ENCODE peak calls at places on chromosome 13, in five cellular contexts. One of them, this sample, is unnamed.

GRCh38 chr13:21043898-21044297 is 17.5 kb downstream of the LATS2 start:
- DNase-seq in fibroblast of lung: peak; percentile 92
- DNase-seq in uterus: no peak
- DNase-seq in kidney epithelial cell: no peak
- DNase-seq in WERI-Rb-1: no peak
- DNase-seq in this sample: no peak

GRCh38 chr13:27079421-27079958 is 92.1 kb downstream of the USP12 start:
- DNase-seq in fibroblast of lung: peak; percentile 39
- DNase-seq in uterus: no peak
- DNase-seq in kidney epithelial cell: peak; percentile 81
- DNase-seq in WERI-Rb-1: no peak
- DNase-seq in this sample: peak; percentile 67

GRCh38 chr13:59842507-59842906 is 321.2 kb downstream of the DIAPH3 start:
- DNase-seq in fibroblast of lung: no peak
- DNase-seq in uterus: no peak
- DNase-seq in kidney epithelial cell: no peak
- DNase-seq in WERI-Rb-1: no peak
- DNase-seq in this sample: no peak

GRCh38 chr13:102978168-102978567 is 88.0 kb downstream of the SLC10A2 start:
- DNase-seq in fibroblast of lung: peak; percentile 6
- DNase-seq in uterus: no peak
- DNase-seq in kidney epithelial cell: no peak
- DNase-seq in WERI-Rb-1: no peak
- DNase-seq in this sample: no peak

GRCh38 chr13:58300224-58300623 is 668.7 kb downstream of the PCDH17 start:
- DNase-seq in fibroblast of lung: peak; percentile 6
- DNase-seq in uterus: no peak
- DNase-seq in kidney epithelial cell: no peak
- DNase-seq in WERI-Rb-1: no peak
- DNase-seq in this sample: no peak

GRCh38 chr13:51271528-51272070 is 49.4 kb downstream of the FAM124A start:
- DNase-seq in fibroblast of lung: peak; percentile 20
- DNase-seq in uterus: no peak
- DNase-seq in kidney epithelial cell: no peak
- DNase-seq in WERI-Rb-1: no peak
- DNase-seq in this sample: no peak

GRCh38 chr13:77516342-77516789 is 19.1 kb upstream of the SCEL start:
- DNase-seq in fibroblast of lung: peak; percentile 54
- DNase-seq in uterus: no peak
- DNase-seq in kidney epithelial cell: peak; percentile 95
- DNase-seq in WERI-Rb-1: no peak
- DNase-seq in this sample: no peak

GRCh38 chr13:20410726-20411125 is 114.9 kb downstream of the CRYL1 start:
- DNase-seq in fibroblast of lung: no peak
- DNase-seq in uterus: no peak
- DNase-seq in kidney epithelial cell: no peak
- DNase-seq in WERI-Rb-1: no peak
- DNase-seq in this sample: no peak

GRCh38 chr13:28031220-28031903 is 42.9 kb upstream of the URAD start:
- DNase-seq in fibroblast of lung: no peak
- DNase-seq in uterus: no peak
- DNase-seq in kidney epithelial cell: no peak
- DNase-seq in WERI-Rb-1: no peak
- DNase-seq in this sample: no peak

GRCh38 chr13:31240921-31241320 is 41.1 kb downstream of the B3GLCT start:
- DNase-seq in fibroblast of lung: peak; percentile 67
- DNase-seq in uterus: no peak
- DNase-seq in kidney epithelial cell: no peak
- DNase-seq in WERI-Rb-1: no peak
- DNase-seq in this sample: no peak

GRCh38 chr13:79883216-79883615 is 402.3 kb downstream of the NDFIP2 start:
- DNase-seq in fibroblast of lung: no peak
- DNase-seq in uterus: no peak
- DNase-seq in kidney epithelial cell: no peak
- DNase-seq in WERI-Rb-1: no peak
- DNase-seq in this sample: no peak
- H3K4me3 ChIP-seq in fibroblast of lung: no peak overlapping the region
- H3K4me3 ChIP-seq in uterus: no peak overlapping the region
- H3K4me3 ChIP-seq in kidney epithelial cell: no peak overlapping the region
- H3K4me3 ChIP-seq in WERI-Rb-1: no peak overlapping the region
- H3K4me3 ChIP-seq in this sample: no peak overlapping the region

GRCh38 chr13:96858133-96858826 is 136.0 kb downstream of the OXGR1 start:
- DNase-seq in fibroblast of lung: no peak
- DNase-seq in uterus: no peak
- DNase-seq in kidney epithelial cell: no peak
- DNase-seq in WERI-Rb-1: no peak
- DNase-seq in this sample: no peak
- H3K4me3 ChIP-seq in fibroblast of lung: no peak overlapping the region
- H3K4me3 ChIP-seq in uterus: no peak overlapping the region
- H3K4me3 ChIP-seq in kidney epithelial cell: no peak overlapping the region
- H3K4me3 ChIP-seq in WERI-Rb-1: no peak overlapping the region
- H3K4me3 ChIP-seq in this sample: no peak overlapping the region

DNA sequence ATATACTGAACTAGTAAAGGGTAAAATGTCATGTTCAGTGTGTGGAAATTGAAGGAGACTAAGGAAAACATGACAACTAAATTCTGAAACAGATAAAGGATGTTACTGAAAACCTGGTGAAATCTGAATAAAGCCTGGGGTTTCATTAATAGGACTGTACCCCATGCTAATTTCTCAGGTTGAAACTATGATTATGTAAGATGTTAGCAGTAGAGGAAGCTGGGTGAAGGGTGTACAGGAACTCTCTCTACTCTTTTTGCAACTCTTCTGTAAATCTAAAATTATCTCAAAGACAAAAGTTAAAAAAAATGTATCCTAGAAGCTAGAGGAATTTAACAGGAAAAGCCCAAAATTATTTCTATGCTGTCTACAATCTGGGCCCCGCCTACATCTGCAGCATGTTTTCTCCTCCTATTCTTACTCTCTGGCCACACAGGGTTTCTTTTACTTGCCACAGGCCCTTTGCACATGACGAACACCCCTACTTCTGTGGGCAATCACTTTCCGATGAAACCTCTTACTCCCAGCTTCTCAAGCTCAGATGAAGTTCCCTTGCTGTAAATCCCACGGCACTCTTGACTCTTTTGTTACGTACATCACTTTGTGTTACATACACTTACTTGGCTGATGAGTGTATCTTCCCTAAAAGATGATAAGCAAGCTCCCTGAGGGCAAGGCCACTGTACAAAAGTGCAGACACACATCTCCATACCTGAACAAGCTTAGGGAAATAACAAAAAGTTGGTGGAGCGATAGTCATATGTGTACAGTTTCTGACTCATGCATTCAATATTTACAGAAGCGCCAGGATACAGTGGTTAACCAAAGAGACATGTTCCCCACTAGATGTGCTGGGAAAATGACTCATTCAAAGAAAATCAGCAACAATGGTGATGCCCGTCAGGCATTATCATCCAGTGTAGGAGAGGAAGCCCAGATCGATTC is 32.6 kb downstream of the RUBCNL start:
- DNase-seq in fibroblast of lung: peak; percentile 91
- DNase-seq in uterus: no peak
- DNase-seq in kidney epithelial cell: peak; percentile 94
- DNase-seq in WERI-Rb-1: no peak
- DNase-seq in this sample: peak; percentile 56
- H3K4me3 ChIP-seq in fibroblast of lung: no peak overlapping the region
- H3K4me3 ChIP-seq in uterus: no peak overlapping the region
- H3K4me3 ChIP-seq in kidney epithelial cell: no peak overlapping the region
- H3K4me3 ChIP-seq in WERI-Rb-1: no peak overlapping the region
- H3K4me3 ChIP-seq in this sample: no peak overlapping the region

GRCh38 chr13:110310541-110311491 is 3.7 kb downstream of the COL4A2 start:
- DNase-seq in fibroblast of lung: no peak
- DNase-seq in uterus: no peak
- DNase-seq in kidney epithelial cell: no peak
- DNase-seq in WERI-Rb-1: peak; percentile 6
- DNase-seq in this sample: peak; percentile 40
- H3K4me3 ChIP-seq in fibroblast of lung: no peak overlapping the region
- H3K4me3 ChIP-seq in uterus: no peak overlapping the region
- H3K4me3 ChIP-seq in kidney epithelial cell: no peak overlapping the region
- H3K4me3 ChIP-seq in WERI-Rb-1: no peak overlapping the region
- H3K4me3 ChIP-seq in this sample: no peak overlapping the region

DNA sequence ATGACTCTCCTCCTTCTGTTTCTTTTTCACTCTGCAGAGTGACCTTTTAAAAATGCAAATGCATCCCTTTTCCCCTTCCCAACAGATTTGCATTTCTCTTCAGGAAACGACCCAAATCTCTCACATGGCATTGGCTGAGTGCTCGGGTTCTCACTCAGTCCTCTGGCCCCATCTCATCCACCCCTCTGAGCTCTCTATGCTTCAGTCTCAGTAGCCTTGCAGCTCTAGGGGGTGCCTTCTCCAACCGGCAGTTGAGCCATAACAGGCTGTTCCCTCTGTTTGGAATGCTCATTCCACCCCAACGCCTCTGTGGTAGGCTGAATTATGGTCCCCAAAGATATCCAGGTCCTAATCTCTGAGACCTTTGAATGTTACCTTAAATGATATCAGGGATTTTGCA is 78.2 kb downstream of the AKAP11 start:
- DNase-seq in fibroblast of lung: no peak
- DNase-seq in uterus: no peak
- DNase-seq in kidney epithelial cell: no peak
- DNase-seq in WERI-Rb-1: no peak
- DNase-seq in this sample: no peak
- H3K4me3 ChIP-seq in fibroblast of lung: no peak overlapping the region
- H3K4me3 ChIP-seq in uterus: no peak overlapping the region
- H3K4me3 ChIP-seq in kidney epithelial cell: no peak overlapping the region
- H3K4me3 ChIP-seq in WERI-Rb-1: no peak overlapping the region
- H3K4me3 ChIP-seq in this sample: no peak overlapping the region

GRCh38 chr13:36421447-36421846 is 10.8 kb upstream of the CCNA1 start:
- DNase-seq in fibroblast of lung: no peak
- DNase-seq in uterus: no peak
- DNase-seq in kidney epithelial cell: no peak
- DNase-seq in WERI-Rb-1: no peak
- DNase-seq in this sample: no peak

GRCh38 chr13:36418022-36418805 is 14.1 kb upstream of the CCNA1 start:
- DNase-seq in fibroblast of lung: peak; percentile 77
- DNase-seq in uterus: no peak
- DNase-seq in kidney epithelial cell: no peak
- DNase-seq in WERI-Rb-1: no peak
- DNase-seq in this sample: no peak

GRCh38 chr13:36420437-36420891 is 11.8 kb upstream of the CCNA1 start:
- DNase-seq in fibroblast of lung: peak; percentile 75
- DNase-seq in uterus: peak; percentile 79
- DNase-seq in kidney epithelial cell: no peak
- DNase-seq in WERI-Rb-1: peak; percentile 79
- DNase-seq in this sample: peak; percentile 59

GRCh38 chr13:36414461-36414860 is 17.8 kb upstream of the CCNA1 start:
- DNase-seq in fibroblast of lung: no peak
- DNase-seq in uterus: no peak
- DNase-seq in kidney epithelial cell: no peak
- DNase-seq in WERI-Rb-1: no peak
- DNase-seq in this sample: no peak

DNA sequence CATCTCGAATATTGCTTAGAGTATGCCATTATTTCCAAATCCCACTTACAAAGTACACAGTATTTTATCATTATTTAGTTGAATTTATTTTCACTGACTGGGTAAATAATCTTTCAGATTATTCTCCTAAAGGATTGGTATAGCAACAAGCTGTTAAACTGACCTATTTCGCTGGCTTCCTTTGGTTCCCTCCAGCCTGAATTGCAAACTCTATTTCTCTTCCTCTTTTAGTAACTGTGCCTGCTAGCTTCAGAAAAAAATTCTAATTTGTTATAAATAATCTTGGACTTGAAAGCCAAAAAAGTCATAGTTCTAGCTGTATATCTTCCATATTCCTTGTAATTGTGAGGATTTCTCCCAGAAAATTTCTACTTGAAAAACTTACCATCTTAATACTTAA is 15.0 kb upstream of the CCNA1 start:
- DNase-seq in fibroblast of lung: no peak
- DNase-seq in uterus: no peak
- DNase-seq in kidney epithelial cell: no peak
- DNase-seq in WERI-Rb-1: no peak
- DNase-seq in this sample: no peak
- H3K4me3 ChIP-seq in fibroblast of lung: peak overlapping the region; percentile 53
- H3K4me3 ChIP-seq in uterus: no peak overlapping the region
- H3K4me3 ChIP-seq in kidney epithelial cell: no peak overlapping the region
- H3K4me3 ChIP-seq in WERI-Rb-1: no peak overlapping the region
- H3K4me3 ChIP-seq in this sample: no peak overlapping the region

DNA sequence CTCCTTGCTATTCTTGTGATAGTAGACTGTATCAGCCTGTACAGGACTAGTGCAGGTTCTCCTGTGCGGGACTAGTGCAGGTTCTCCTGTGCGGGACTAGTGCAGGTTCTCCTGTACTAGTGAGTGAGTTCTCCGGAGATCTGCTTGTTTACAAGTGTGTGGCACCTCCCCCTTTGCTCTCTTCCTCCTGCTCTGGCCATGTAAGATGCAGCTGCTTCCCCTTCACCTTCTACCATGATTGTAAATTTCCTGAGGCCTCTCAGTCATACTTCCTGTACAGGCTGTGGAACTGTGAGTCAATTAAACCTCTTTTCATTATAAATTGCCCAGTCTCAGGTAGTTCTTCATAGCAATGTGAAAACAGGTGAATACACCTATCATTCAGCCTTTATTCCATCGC is 289.6 kb downstream of the TEX29 start:
- DNase-seq in fibroblast of lung: no peak
- DNase-seq in uterus: no peak
- DNase-seq in kidney epithelial cell: no peak
- DNase-seq in WERI-Rb-1: no peak
- DNase-seq in this sample: peak; percentile 35
- H3K4me3 ChIP-seq in fibroblast of lung: no peak overlapping the region
- H3K4me3 ChIP-seq in uterus: no peak overlapping the region
- H3K4me3 ChIP-seq in kidney epithelial cell: no peak overlapping the region
- H3K4me3 ChIP-seq in WERI-Rb-1: no peak overlapping the region
- H3K4me3 ChIP-seq in this sample: no peak overlapping the region

DNA sequence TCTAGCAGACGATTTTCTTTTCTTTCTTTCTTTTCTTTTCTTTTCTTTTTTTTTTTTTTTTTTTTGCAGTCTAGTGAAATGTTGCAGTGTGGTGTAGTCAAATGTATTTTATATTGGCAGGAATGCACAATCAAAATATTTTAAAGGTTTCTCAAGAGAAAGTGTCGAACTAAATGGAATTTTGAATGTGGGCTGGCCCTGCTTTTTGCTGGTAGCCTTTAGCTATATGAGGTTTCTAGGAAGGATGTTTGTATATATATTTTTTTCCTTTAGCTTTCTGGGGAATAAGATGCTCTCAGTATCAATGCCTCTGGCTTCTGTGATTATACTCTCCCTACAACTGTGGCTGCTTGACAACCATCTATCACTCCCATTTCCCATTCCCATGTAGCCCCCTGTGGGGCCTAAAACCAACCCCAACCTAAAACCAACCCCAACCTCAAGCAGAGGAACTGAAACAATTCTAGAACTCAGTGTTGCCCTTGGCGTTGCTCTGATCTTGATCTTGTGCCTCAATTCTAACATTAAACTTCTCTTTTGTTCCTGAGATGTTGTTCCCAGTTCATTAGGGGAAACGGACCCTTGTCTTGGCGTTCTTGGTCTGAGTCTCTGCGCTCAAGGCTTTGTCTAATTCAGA is 27.1 kb downstream of the CYSLTR2 start:
- DNase-seq in fibroblast of lung: no peak
- DNase-seq in uterus: no peak
- DNase-seq in kidney epithelial cell: no peak
- DNase-seq in WERI-Rb-1: no peak
- DNase-seq in this sample: no peak
- H3K4me3 ChIP-seq in fibroblast of lung: no peak overlapping the region
- H3K4me3 ChIP-seq in uterus: no peak overlapping the region
- H3K4me3 ChIP-seq in kidney epithelial cell: no peak overlapping the region
- H3K4me3 ChIP-seq in WERI-Rb-1: no peak overlapping the region
- H3K4me3 ChIP-seq in this sample: no peak overlapping the region

This sample was measured in SJSA1.